ENCODE peak calls at places on chromosomes 12 and 14, in four cellular contexts. One of them, this sample, is unnamed.

GRCh38 chr12:44544018-44544417 is 332.1 kb downstream of the NELL2 start:
- DNase-seq in K562: no peak
- DNase-seq in GM12878: no peak
- DNase-seq in GM12891: no peak
- DNase-seq in this sample: no peak

GRCh38 chr14:34436960-34437728 is 24.9 kb downstream of the SPTSSA start:
- DNase-seq in GM12878: no peak
- DNase-seq in GM12891: no peak
- DNase-seq in K562: no peak
- DNase-seq in this sample: no peak

GRCh38 chr12:772056-772697 is 19.8 kb downstream of the WNK1 start:
- DNase-seq in GM12878: no peak
- DNase-seq in GM12891: no peak
- DNase-seq in K562: no peak
- DNase-seq in this sample: no peak

GRCh38 chr14:54622189-54622958 is 55.4 kb downstream of the SAMD4A start:
- DNase-seq in K562: peak
- DNase-seq in GM12891: no peak
- DNase-seq in GM12878: peak
- DNase-seq in this sample: no peak

GRCh38 chr12:117228239-117228638 is 38.0 kb upstream of the FBXO21 start:
- DNase-seq in K562: no peak
- DNase-seq in GM12878: no peak
- DNase-seq in GM12891: no peak
- DNase-seq in this sample: no peak

GRCh38 chr14:95575820-95576473 is 41.1 kb downstream of the GLRX5 start:
- DNase-seq in GM12878: no peak
- DNase-seq in GM12891: no peak
- DNase-seq in K562: no peak
- DNase-seq in this sample: no peak

GRCh38 chr12:124302807-124303578 is 8.1 kb downstream of the RFLNA start:
- DNase-seq in GM12891: no peak
- DNase-seq in K562: no peak
- DNase-seq in GM12878: no peak
- DNase-seq in this sample: no peak

GRCh38 chr14:72141084-72141483 is 208.9 kb downstream of the RGS6 start:
- DNase-seq in GM12878: no peak
- DNase-seq in K562: no peak
- DNase-seq in GM12891: no peak
- DNase-seq in this sample: no peak

GRCh38 chr14:92224348-92224954 is 98.5 kb upstream of the SLC24A4 start:
- DNase-seq in GM12891: no peak
- DNase-seq in GM12878: no peak
- DNase-seq in K562: peak
- DNase-seq in this sample: no peak

GRCh38 chr14:43183916-43184315 is 1323.2 kb downstream of the FSCB start:
- DNase-seq in GM12878: no peak
- DNase-seq in GM12891: no peak
- DNase-seq in K562: no peak
- DNase-seq in this sample: no peak

GRCh38 chr14:30657606-30658163 is 35.6 kb downstream of the SCFD1 start:
- DNase-seq in GM12878: no peak
- DNase-seq in GM12891: no peak
- DNase-seq in K562: no peak
- DNase-seq in this sample: no peak

GRCh38 chr12:113448874-113449273 is 22.8 kb downstream of the LHX5 start:
- DNase-seq in K562: no peak
- DNase-seq in GM12878: no peak
- DNase-seq in GM12891: no peak
- DNase-seq in this sample: no peak

GRCh38 chr12:19922687-19923086 is 445.6 kb upstream of the PDE3A start:
- DNase-seq in GM12891: no peak
- DNase-seq in GM12878: no peak
- DNase-seq in K562: no peak
- DNase-seq in this sample: no peak

GRCh38 chr14:44791730-44792129 is 170.0 kb downstream of the KLHL28 start:
- DNase-seq in GM12891: no peak
- DNase-seq in K562: no peak
- DNase-seq in GM12878: no peak
- DNase-seq in this sample: no peak

GRCh38 chr14:103522649-103523582 is at the start of gene CKB:
- DNase-seq in K562: peak
- DNase-seq in GM12891: no peak
- DNase-seq in GM12878: no peak
- DNase-seq in this sample: no peak

GRCh38 chr12:87085286-87085685 is 829.1 kb upstream of the MGAT4C start:
- DNase-seq in GM12891: no peak
- DNase-seq in K562: no peak
- DNase-seq in GM12878: no peak
- DNase-seq in this sample: no peak

GRCh38 chr12:108856170-108856427 is 1.3 kb downstream of the SSH1 start:
- DNase-seq in GM12891: no peak
- DNase-seq in K562: no peak
- DNase-seq in GM12878: no peak
- DNase-seq in this sample: no peak

GRCh38 chr12:108854453-108855283 is 2.7 kb downstream of the SSH1 start:
- DNase-seq in GM12878: peak
- DNase-seq in K562: peak
- DNase-seq in GM12891: no peak
- DNase-seq in this sample: no peak

GRCh38 chr12:108856428-108857157 is 790 bp downstream of the SSH1 start:
- DNase-seq in GM12891: no peak
- DNase-seq in GM12878: no peak
- DNase-seq in K562: peak
- DNase-seq in this sample: no peak

GRCh38 chr12:108854055-108854452 is 3.3 kb downstream of the SSH1 start:
- DNase-seq in GM12891: no peak
- DNase-seq in K562: peak
- DNase-seq in GM12878: peak
- DNase-seq in this sample: no peak

DNA sequence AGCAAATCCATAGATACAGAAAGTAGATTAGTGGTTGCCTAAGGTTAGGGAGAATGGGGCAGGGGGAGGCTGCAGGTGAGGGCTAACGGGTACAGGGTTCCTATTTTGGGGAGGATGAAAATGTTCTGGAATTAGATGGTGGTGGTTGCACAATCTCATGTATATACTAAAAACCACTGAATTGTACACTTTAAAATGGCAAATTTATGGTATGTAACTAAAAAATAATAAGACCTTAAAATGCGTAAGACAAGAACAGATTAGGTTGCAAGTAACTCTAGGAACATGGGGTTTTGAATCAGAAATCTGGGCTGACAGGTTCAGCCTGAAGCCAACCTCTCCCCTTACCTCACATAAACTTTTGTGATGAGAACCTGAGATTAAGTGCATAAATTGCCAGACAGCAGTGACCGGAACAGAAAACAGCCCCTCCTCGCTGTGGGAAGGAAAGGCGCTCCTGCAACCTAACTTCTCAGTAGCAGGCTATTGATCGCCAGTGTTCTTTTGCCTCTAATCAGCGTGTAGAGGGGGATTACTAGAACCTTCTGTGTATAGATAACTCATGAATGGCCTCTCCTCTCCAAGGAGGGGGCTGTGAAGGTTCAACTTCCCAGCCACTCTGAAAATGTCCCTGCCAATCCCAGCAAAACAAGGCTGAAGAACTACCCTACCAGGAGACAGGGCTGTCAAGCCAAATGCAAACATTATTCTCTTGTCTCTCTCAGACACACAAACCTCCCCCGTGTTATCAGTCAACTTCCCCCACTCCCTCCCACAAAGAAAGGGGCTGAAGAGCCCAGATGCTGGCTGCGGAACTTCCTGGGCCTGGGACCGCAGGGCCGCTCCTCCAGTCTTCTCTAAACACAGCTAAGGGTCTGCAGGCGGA is 1.9 kb downstream of the SSH1 start:
- DNase-seq in GM12878: no peak
- DNase-seq in K562: peak
- DNase-seq in GM12891: no peak
- DNase-seq in this sample: no peak
- TF ChIP-seq SPI1 in GM12878: no peak
- TF ChIP-seq SPI1 in K562: peak
- TF ChIP-seq SPI1 in GM12891: no peak
- TF ChIP-seq SPI1 in this sample: peak

GRCh38 chr14:77882098-77882497 is 82.2 kb downstream of the ADCK1 start:
- DNase-seq in GM12891: no peak
- DNase-seq in K562: no peak
- DNase-seq in GM12878: no peak
- DNase-seq in this sample: no peak
- TF ChIP-seq SPI1 in GM12891: no peak
- TF ChIP-seq SPI1 in K562: no peak
- TF ChIP-seq SPI1 in GM12878: no peak
- TF ChIP-seq SPI1 in this sample: no peak

GRCh38 chr12:49346659-49347306 is at the start of gene DNAJC22:
- DNase-seq in K562: peak
- DNase-seq in GM12878: no peak
- DNase-seq in GM12891: no peak
- DNase-seq in this sample: no peak
- TF ChIP-seq SPI1 in K562: no peak
- TF ChIP-seq SPI1 in GM12878: no peak
- TF ChIP-seq SPI1 in GM12891: no peak
- TF ChIP-seq SPI1 in this sample: no peak

DNA sequence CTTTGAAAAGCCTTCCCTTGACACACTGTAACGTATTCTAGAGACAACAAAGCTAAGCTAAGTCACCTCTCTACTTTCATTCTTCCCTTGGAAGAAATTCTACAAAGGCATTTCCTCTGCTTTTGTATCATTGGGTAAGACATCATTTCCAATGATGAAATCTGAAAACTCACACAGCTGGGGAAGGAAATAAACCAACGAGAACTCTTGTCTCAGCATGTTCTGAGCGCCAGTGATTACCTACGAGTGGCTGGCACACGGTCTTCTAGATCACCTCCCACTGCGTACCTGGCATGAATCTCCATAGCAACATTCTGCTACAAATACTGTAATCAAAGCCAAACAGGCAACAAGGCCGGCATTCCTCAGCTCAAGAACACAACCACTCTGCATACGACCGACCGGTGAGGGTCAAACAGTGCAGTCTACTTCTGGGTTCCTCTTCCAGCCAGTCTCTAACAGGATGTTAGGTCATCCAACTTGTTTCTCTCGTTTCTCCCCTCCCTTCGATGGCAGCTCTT is 7.6 kb downstream of the VPS37B start:
- DNase-seq in K562: peak
- DNase-seq in GM12891: no peak
- DNase-seq in GM12878: no peak
- DNase-seq in this sample: peak
- TF ChIP-seq SPI1 in K562: peak
- TF ChIP-seq SPI1 in GM12891: peak
- TF ChIP-seq SPI1 in GM12878: peak
- TF ChIP-seq SPI1 in this sample: peak

GRCh38 chr14:60951781-60952435 is 29.0 kb downstream of the TRMT5 start:
- DNase-seq in GM12878: no peak
- DNase-seq in GM12891: no peak
- DNase-seq in K562: no peak
- DNase-seq in this sample: no peak

GRCh38 chr14:60944206-60944605 is 36.7 kb downstream of the TRMT5 start:
- DNase-seq in GM12878: no peak
- DNase-seq in GM12891: no peak
- DNase-seq in K562: no peak
- DNase-seq in this sample: no peak

GRCh38 chr14:60946773-60947172 is 34.1 kb downstream of the TRMT5 start:
- DNase-seq in K562: no peak
- DNase-seq in GM12878: no peak
- DNase-seq in GM12891: no peak
- DNase-seq in this sample: no peak

GRCh38 chr14:60945984-60946383 is 34.9 kb downstream of the TRMT5 start:
- DNase-seq in GM12891: no peak
- DNase-seq in K562: no peak
- DNase-seq in GM12878: no peak
- DNase-seq in this sample: no peak
- TF ChIP-seq SPI1 in GM12891: no peak
- TF ChIP-seq SPI1 in K562: no peak
- TF ChIP-seq SPI1 in GM12878: no peak
- TF ChIP-seq SPI1 in this sample: peak

DNA sequence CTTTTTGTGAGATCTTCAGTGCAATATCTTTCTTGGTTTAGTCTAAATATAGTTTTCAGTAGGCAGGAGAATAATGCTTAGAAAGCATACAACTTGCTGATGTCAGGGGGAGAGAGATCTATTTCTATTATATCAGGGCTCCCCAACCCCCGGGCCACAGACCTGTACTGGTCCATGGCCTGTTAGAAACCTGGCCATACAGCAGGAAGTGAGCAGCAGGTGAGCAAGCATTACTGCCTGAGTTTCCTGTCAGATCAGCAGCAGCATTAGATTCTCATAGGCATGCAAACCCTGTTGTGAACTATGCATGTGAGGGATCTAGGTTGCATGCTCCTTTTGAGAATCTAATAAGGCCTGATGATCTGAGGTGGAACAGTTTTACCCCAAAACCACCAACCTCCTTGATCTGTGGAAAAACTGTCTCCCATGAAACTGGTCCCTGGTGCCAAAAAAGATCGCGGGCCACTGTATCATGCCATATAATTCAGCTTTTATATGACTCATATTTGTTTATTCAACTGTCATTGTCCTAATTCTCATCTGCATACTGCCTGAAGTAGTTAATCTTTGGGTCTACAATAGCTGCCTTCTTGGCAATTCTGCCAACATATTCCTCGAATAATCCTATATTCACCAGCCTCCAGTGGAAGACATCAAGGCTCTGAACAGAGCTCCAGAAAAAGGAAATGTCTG is 163.6 kb upstream of the DYRK2 start:
- DNase-seq in GM12891: no peak
- DNase-seq in GM12878: peak
- DNase-seq in K562: no peak
- DNase-seq in this sample: no peak
- TF ChIP-seq SPI1 in GM12891: no peak
- TF ChIP-seq SPI1 in GM12878: no peak
- TF ChIP-seq SPI1 in K562: no peak
- TF ChIP-seq SPI1 in this sample: no peak

GRCh38 chr14:68392393-68393085 is 400.3 kb downstream of the ZFP36L1 start:
- DNase-seq in GM12878: no peak
- DNase-seq in K562: no peak
- DNase-seq in GM12891: no peak
- DNase-seq in this sample: peak
- TF ChIP-seq SPI1 in GM12878: no peak
- TF ChIP-seq SPI1 in K562: no peak
- TF ChIP-seq SPI1 in GM12891: peak
- TF ChIP-seq SPI1 in this sample: no peak